ENCODE peak calls at places on chromosomes 3 and 15, in eight cellular contexts. One of them, this sample, is unnamed.

GRCh38 chr3:186493507-186493906 is 50.7 kb downstream of the CRYGS start:
- DNase-seq in CD8-positive, alpha-beta memory T cell: no peak
- DNase-seq in AG08395: no peak
- DNase-seq in GM12891: no peak
- DNase-seq in CD8-positive, alpha-beta T cell: no peak
- DNase-seq in heart left ventricle: no peak
- DNase-seq in Daoy: no peak
- DNase-seq in left ventricle myocardium inferior: no peak
- DNase-seq in this sample: no peak

GRCh38 chr3:67526246-67526645 is 128.2 kb downstream of the SUCLG2 start:
- DNase-seq in GM12891: no peak
- DNase-seq in AG08395: peak
- DNase-seq in heart left ventricle: no peak
- DNase-seq in CD8-positive, alpha-beta memory T cell: no peak
- DNase-seq in left ventricle myocardium inferior: no peak
- DNase-seq in CD8-positive, alpha-beta T cell: no peak
- DNase-seq in Daoy: peak
- DNase-seq in this sample: no peak

GRCh38 chr3:10196389-10197052 is 31.8 kb downstream of the IRAK2 start:
- DNase-seq in left ventricle myocardium inferior: peak
- DNase-seq in heart left ventricle: peak
- DNase-seq in Daoy: peak
- DNase-seq in CD8-positive, alpha-beta memory T cell: no peak
- DNase-seq in GM12891: no peak
- DNase-seq in CD8-positive, alpha-beta T cell: no peak
- DNase-seq in AG08395: no peak
- DNase-seq in this sample: no peak

GRCh38 chr15:76146808-76147207 is 87.0 kb downstream of the TMEM266 start:
- DNase-seq in AG08395: no peak
- DNase-seq in CD8-positive, alpha-beta memory T cell: no peak
- DNase-seq in GM12891: no peak
- DNase-seq in Daoy: no peak
- DNase-seq in CD8-positive, alpha-beta T cell: no peak
- DNase-seq in heart left ventricle: no peak
- DNase-seq in left ventricle myocardium inferior: no peak
- DNase-seq in this sample: no peak

GRCh38 chr3:21888656-21889055 is 137.6 kb upstream of the ZNF385D start:
- DNase-seq in heart left ventricle: no peak
- DNase-seq in CD8-positive, alpha-beta memory T cell: no peak
- DNase-seq in left ventricle myocardium inferior: no peak
- DNase-seq in CD8-positive, alpha-beta T cell: no peak
- DNase-seq in Daoy: no peak
- DNase-seq in AG08395: no peak
- DNase-seq in GM12891: no peak
- DNase-seq in this sample: no peak

GRCh38 chr15:40567111-40567510 is 2.0 kb upstream of the RPUSD2 start:
- DNase-seq in Daoy: no peak
- DNase-seq in left ventricle myocardium inferior: no peak
- DNase-seq in CD8-positive, alpha-beta T cell: no peak
- DNase-seq in CD8-positive, alpha-beta memory T cell: no peak
- DNase-seq in heart left ventricle: no peak
- DNase-seq in AG08395: no peak
- DNase-seq in GM12891: no peak
- DNase-seq in this sample: peak

GRCh38 chr15:81948751-81949150 is 97.1 kb downstream of the MEX3B start:
- DNase-seq in left ventricle myocardium inferior: no peak
- DNase-seq in GM12891: no peak
- DNase-seq in AG08395: no peak
- DNase-seq in CD8-positive, alpha-beta memory T cell: no peak
- DNase-seq in heart left ventricle: no peak
- DNase-seq in CD8-positive, alpha-beta T cell: no peak
- DNase-seq in Daoy: peak
- DNase-seq in this sample: no peak

GRCh38 chr3:103927896-103928295 is 1438.8 kb upstream of the ALCAM start:
- DNase-seq in GM12891: no peak
- DNase-seq in left ventricle myocardium inferior: no peak
- DNase-seq in heart left ventricle: no peak
- DNase-seq in Daoy: no peak
- DNase-seq in CD8-positive, alpha-beta memory T cell: no peak
- DNase-seq in CD8-positive, alpha-beta T cell: no peak
- DNase-seq in AG08395: no peak
- DNase-seq in this sample: no peak

GRCh38 chr3:166731701-166732100 is 648.4 kb downstream of the ZBBX start:
- DNase-seq in AG08395: no peak
- DNase-seq in CD8-positive, alpha-beta memory T cell: no peak
- DNase-seq in GM12891: no peak
- DNase-seq in heart left ventricle: no peak
- DNase-seq in Daoy: no peak
- DNase-seq in left ventricle myocardium inferior: no peak
- DNase-seq in CD8-positive, alpha-beta T cell: no peak
- DNase-seq in this sample: no peak

GRCh38 chr3:172087827-172088580 is 48.6 kb downstream of the FNDC3B start:
- DNase-seq in AG08395: no peak
- DNase-seq in CD8-positive, alpha-beta T cell: no peak
- DNase-seq in heart left ventricle: no peak
- DNase-seq in CD8-positive, alpha-beta memory T cell: no peak
- DNase-seq in GM12891: no peak
- DNase-seq in left ventricle myocardium inferior: no peak
- DNase-seq in Daoy: no peak
- DNase-seq in this sample: no peak

GRCh38 chr3:42673082-42673481 is 12.3 kb upstream of the KLHL40 start:
- DNase-seq in CD8-positive, alpha-beta memory T cell: no peak
- DNase-seq in GM12891: no peak
- DNase-seq in heart left ventricle: peak
- DNase-seq in AG08395: no peak
- DNase-seq in left ventricle myocardium inferior: no peak
- DNase-seq in CD8-positive, alpha-beta T cell: no peak
- DNase-seq in Daoy: no peak
- DNase-seq in this sample: no peak

GRCh38 chr3:13484861-13485590 is 4.9 kb downstream of the HDAC11 start:
- DNase-seq in AG08395: peak
- DNase-seq in Daoy: peak
- DNase-seq in left ventricle myocardium inferior: peak
- DNase-seq in CD8-positive, alpha-beta T cell: no peak
- DNase-seq in CD8-positive, alpha-beta memory T cell: peak
- DNase-seq in heart left ventricle: peak
- DNase-seq in GM12891: no peak
- DNase-seq in this sample: no peak

GRCh38 chr15:74200871-74201419 is 1.6 kb downstream of the STRA6 start:
- DNase-seq in AG08395: peak
- DNase-seq in left ventricle myocardium inferior: no peak
- DNase-seq in CD8-positive, alpha-beta T cell: no peak
- DNase-seq in CD8-positive, alpha-beta memory T cell: no peak
- DNase-seq in Daoy: peak
- DNase-seq in heart left ventricle: no peak
- DNase-seq in GM12891: no peak
- DNase-seq in this sample: no peak

GRCh38 chr3:170953229-170953628 is 44.8 kb upstream of the EIF5A2 start:
- DNase-seq in AG08395: no peak
- DNase-seq in CD8-positive, alpha-beta T cell: no peak
- DNase-seq in Daoy: no peak
- DNase-seq in heart left ventricle: no peak
- DNase-seq in CD8-positive, alpha-beta memory T cell: no peak
- DNase-seq in GM12891: no peak
- DNase-seq in left ventricle myocardium inferior: no peak
- DNase-seq in this sample: no peak

GRCh38 chr15:99976811-99977271 is 243.6 kb upstream of the LYSMD4 start:
- DNase-seq in Daoy: peak
- DNase-seq in AG08395: peak
- DNase-seq in heart left ventricle: no peak
- DNase-seq in CD8-positive, alpha-beta T cell: no peak
- DNase-seq in CD8-positive, alpha-beta memory T cell: no peak
- DNase-seq in GM12891: no peak
- DNase-seq in left ventricle myocardium inferior: no peak
- DNase-seq in this sample: no peak

GRCh38 chr15:71364117-71364584 is 248.9 kb downstream of the THSD4 start:
- DNase-seq in AG08395: no peak
- DNase-seq in CD8-positive, alpha-beta memory T cell: no peak
- DNase-seq in left ventricle myocardium inferior: no peak
- DNase-seq in Daoy: no peak
- DNase-seq in heart left ventricle: no peak
- DNase-seq in GM12891: no peak
- DNase-seq in CD8-positive, alpha-beta T cell: no peak
- DNase-seq in this sample: no peak

GRCh38 chr3:15280853-15281532 is 51.4 kb downstream of the SH3BP5 start:
- DNase-seq in Daoy: no peak
- DNase-seq in CD8-positive, alpha-beta T cell: no peak
- DNase-seq in GM12891: no peak
- DNase-seq in heart left ventricle: no peak
- DNase-seq in CD8-positive, alpha-beta memory T cell: no peak
- DNase-seq in AG08395: no peak
- DNase-seq in left ventricle myocardium inferior: no peak
- DNase-seq in this sample: peak

GRCh38 chr15:72992733-72993321 is 59.4 kb upstream of the NEO1 start:
- DNase-seq in heart left ventricle: no peak
- DNase-seq in CD8-positive, alpha-beta T cell: no peak
- DNase-seq in GM12891: no peak
- DNase-seq in left ventricle myocardium inferior: no peak
- DNase-seq in CD8-positive, alpha-beta memory T cell: no peak
- DNase-seq in Daoy: no peak
- DNase-seq in AG08395: no peak
- DNase-seq in this sample: no peak

GRCh38 chr3:61032991-61033390 is 218.3 kb downstream of the FHIT start:
- DNase-seq in AG08395: no peak
- DNase-seq in heart left ventricle: no peak
- DNase-seq in left ventricle myocardium inferior: no peak
- DNase-seq in Daoy: no peak
- DNase-seq in CD8-positive, alpha-beta T cell: no peak
- DNase-seq in GM12891: no peak
- DNase-seq in CD8-positive, alpha-beta memory T cell: no peak
- DNase-seq in this sample: no peak

GRCh38 chr3:136048068-136048467 is 82.5 kb downstream of the PPP2R3A start:
- DNase-seq in CD8-positive, alpha-beta memory T cell: no peak
- DNase-seq in AG08395: no peak
- DNase-seq in heart left ventricle: no peak
- DNase-seq in CD8-positive, alpha-beta T cell: no peak
- DNase-seq in GM12891: no peak
- DNase-seq in left ventricle myocardium inferior: no peak
- DNase-seq in Daoy: no peak
- DNase-seq in this sample: no peak

GRCh38 chr3:53114412-53115074 is 15.7 kb downstream of the RFT1 start:
- DNase-seq in AG08395: peak
- DNase-seq in CD8-positive, alpha-beta memory T cell: no peak
- DNase-seq in CD8-positive, alpha-beta T cell: no peak
- DNase-seq in left ventricle myocardium inferior: no peak
- DNase-seq in heart left ventricle: no peak
- DNase-seq in GM12891: no peak
- DNase-seq in Daoy: peak
- DNase-seq in this sample: no peak

GRCh38 chr15:41506796-41507341 is 6.8 kb downstream of the LTK start:
- DNase-seq in AG08395: no peak
- DNase-seq in Daoy: no peak
- DNase-seq in CD8-positive, alpha-beta memory T cell: no peak
- DNase-seq in left ventricle myocardium inferior: no peak
- DNase-seq in GM12891: no peak
- DNase-seq in heart left ventricle: no peak
- DNase-seq in CD8-positive, alpha-beta T cell: no peak
- DNase-seq in this sample: peak

GRCh38 chr15:87582169-87582568 is 674.4 kb downstream of the NTRK3 start:
- DNase-seq in Daoy: no peak
- DNase-seq in GM12891: no peak
- DNase-seq in CD8-positive, alpha-beta T cell: no peak
- DNase-seq in CD8-positive, alpha-beta memory T cell: no peak
- DNase-seq in AG08395: no peak
- DNase-seq in left ventricle myocardium inferior: no peak
- DNase-seq in heart left ventricle: no peak
- DNase-seq in this sample: no peak

GRCh38 chr3:102230057-102230456 is 204.8 kb upstream of the ZPLD1 start:
- DNase-seq in CD8-positive, alpha-beta T cell: no peak
- DNase-seq in left ventricle myocardium inferior: no peak
- DNase-seq in Daoy: no peak
- DNase-seq in AG08395: no peak
- DNase-seq in CD8-positive, alpha-beta memory T cell: no peak
- DNase-seq in heart left ventricle: no peak
- DNase-seq in GM12891: no peak
- DNase-seq in this sample: no peak

GRCh38 chr15:98853593-98854420 is 153.8 kb downstream of the PGPEP1L start:
- DNase-seq in GM12891: no peak
- DNase-seq in heart left ventricle: no peak
- DNase-seq in Daoy: peak
- DNase-seq in CD8-positive, alpha-beta memory T cell: no peak
- DNase-seq in left ventricle myocardium inferior: no peak
- DNase-seq in AG08395: no peak
- DNase-seq in CD8-positive, alpha-beta T cell: no peak
- DNase-seq in this sample: no peak

GRCh38 chr15:66195621-66196230 is 57.8 kb downstream of the MEGF11 start:
- DNase-seq in Daoy: no peak
- DNase-seq in left ventricle myocardium inferior: no peak
- DNase-seq in CD8-positive, alpha-beta memory T cell: no peak
- DNase-seq in CD8-positive, alpha-beta T cell: no peak
- DNase-seq in heart left ventricle: no peak
- DNase-seq in AG08395: no peak
- DNase-seq in GM12891: no peak
- DNase-seq in this sample: no peak

GRCh38 chr3:55160241-55160877 is 232.5 kb upstream of the LRTM1 start:
- DNase-seq in CD8-positive, alpha-beta memory T cell: no peak
- DNase-seq in CD8-positive, alpha-beta T cell: no peak
- DNase-seq in heart left ventricle: peak
- DNase-seq in GM12891: no peak
- DNase-seq in left ventricle myocardium inferior: peak
- DNase-seq in AG08395: peak
- DNase-seq in Daoy: peak
- DNase-seq in this sample: no peak

GRCh38 chr3:42473083-42473932 is 29.1 kb upstream of the VIPR1 start:
- DNase-seq in GM12891: no peak
- DNase-seq in AG08395: peak
- DNase-seq in CD8-positive, alpha-beta memory T cell: no peak
- DNase-seq in Daoy: peak
- DNase-seq in CD8-positive, alpha-beta T cell: no peak
- DNase-seq in left ventricle myocardium inferior: no peak
- DNase-seq in heart left ventricle: no peak
- DNase-seq in this sample: no peak

GRCh38 chr3:78712270-78712669 is 1055.5 kb downstream of the ROBO1 start:
- DNase-seq in heart left ventricle: no peak
- DNase-seq in AG08395: no peak
- DNase-seq in CD8-positive, alpha-beta T cell: no peak
- DNase-seq in Daoy: no peak
- DNase-seq in left ventricle myocardium inferior: no peak
- DNase-seq in GM12891: no peak
- DNase-seq in CD8-positive, alpha-beta memory T cell: no peak
- DNase-seq in this sample: no peak

GRCh38 chr15:71091601-71092000 is 23.7 kb upstream of the THSD4 start:
- DNase-seq in CD8-positive, alpha-beta memory T cell: no peak
- DNase-seq in left ventricle myocardium inferior: no peak
- DNase-seq in heart left ventricle: no peak
- DNase-seq in AG08395: no peak
- DNase-seq in CD8-positive, alpha-beta T cell: no peak
- DNase-seq in GM12891: no peak
- DNase-seq in Daoy: no peak
- DNase-seq in this sample: no peak

GRCh38 chr15:39874890-39875549 is 45.0 kb downstream of the GPR176 start:
- DNase-seq in CD8-positive, alpha-beta T cell: no peak
- DNase-seq in heart left ventricle: no peak
- DNase-seq in AG08395: peak
- DNase-seq in Daoy: peak
- DNase-seq in GM12891: no peak
- DNase-seq in left ventricle myocardium inferior: no peak
- DNase-seq in CD8-positive, alpha-beta memory T cell: no peak
- DNase-seq in this sample: peak

GRCh38 chr3:24494616-24495333 is at the start of gene THRB:
- DNase-seq in heart left ventricle: peak
- DNase-seq in GM12891: peak
- DNase-seq in Daoy: peak
- DNase-seq in CD8-positive, alpha-beta memory T cell: no peak
- DNase-seq in CD8-positive, alpha-beta T cell: no peak
- DNase-seq in AG08395: peak
- DNase-seq in left ventricle myocardium inferior: peak
- DNase-seq in this sample: peak

GRCh38 chr3:51675201-51675611 is 4.2 kb downstream of the TEX264 start:
- DNase-seq in heart left ventricle: peak
- DNase-seq in AG08395: peak
- DNase-seq in Daoy: peak
- DNase-seq in GM12891: no peak
- DNase-seq in CD8-positive, alpha-beta memory T cell: no peak
- DNase-seq in left ventricle myocardium inferior: peak
- DNase-seq in CD8-positive, alpha-beta T cell: no peak
- DNase-seq in this sample: no peak

This sample was measured in Caco-2.